ENCODE peak calls at places on chromosomes 7 and 10, in nine cellular contexts. One of them, this sample, is unnamed.
A peak's percentile ranks its signal among the peaks of the same experiment; 100 is the strongest.

GRCh38 chr10:117728087-117728486 is 185.5 kb downstream of the EMX2 start:
- DNase-seq in PC-3: no peak
- DNase-seq in mammary epithelial cell: no peak
- DNase-seq in hepatocyte: no peak
- DNase-seq in ovary: no peak
- DNase-seq in mucosa of descending colon: no peak
- DNase-seq in AG04450: no peak
- DNase-seq in neural progenitor cell: no peak
- DNase-seq in OCI-LY7: no peak
- DNase-seq in this sample: no peak

GRCh38 chr7:80346704-80347103 is 165.2 kb downstream of the GNAT3 start:
- DNase-seq in hepatocyte: no peak
- DNase-seq in mucosa of descending colon: no peak
- DNase-seq in mammary epithelial cell: peak; percentile 96
- DNase-seq in OCI-LY7: no peak
- DNase-seq in AG04450: no peak
- DNase-seq in neural progenitor cell: no peak
- DNase-seq in ovary: no peak
- DNase-seq in PC-3: peak; percentile 88
- DNase-seq in this sample: no peak

GRCh38 chr10:77165445-77166316 is 471.9 kb downstream of the KCNMA1 start:
- DNase-seq in mucosa of descending colon: peak; percentile 75
- DNase-seq in OCI-LY7: peak; percentile 38
- DNase-seq in AG04450: no peak
- DNase-seq in PC-3: peak; percentile 100
- DNase-seq in neural progenitor cell: peak; percentile 77
- DNase-seq in mammary epithelial cell: peak; percentile 68
- DNase-seq in hepatocyte: peak; percentile 75
- DNase-seq in ovary: peak; percentile 30
- DNase-seq in this sample: no peak

GRCh38 chr10:59376817-59377340 is 14.5 kb upstream of the FAM13C start:
- DNase-seq in neural progenitor cell: no peak
- DNase-seq in AG04450: no peak
- DNase-seq in mammary epithelial cell: peak; percentile 3
- DNase-seq in OCI-LY7: no peak
- DNase-seq in ovary: no peak
- DNase-seq in hepatocyte: no peak
- DNase-seq in PC-3: peak; percentile 16
- DNase-seq in mucosa of descending colon: no peak
- DNase-seq in this sample: no peak

GRCh38 chr7:106732045-106732444 is 71.1 kb upstream of the CCDC71L start:
- DNase-seq in PC-3: no peak
- DNase-seq in OCI-LY7: no peak
- DNase-seq in AG04450: no peak
- DNase-seq in mammary epithelial cell: no peak
- DNase-seq in mucosa of descending colon: no peak
- DNase-seq in hepatocyte: no peak
- DNase-seq in neural progenitor cell: no peak
- DNase-seq in ovary: no peak
- DNase-seq in this sample: no peak

GRCh38 chr10:70462349-70462984 is 16.1 kb upstream of the PALD1 start:
- DNase-seq in PC-3: peak; percentile 97
- DNase-seq in OCI-LY7: no peak
- DNase-seq in hepatocyte: no peak
- DNase-seq in AG04450: no peak
- DNase-seq in mammary epithelial cell: peak; percentile 60
- DNase-seq in neural progenitor cell: peak; percentile 1
- DNase-seq in ovary: no peak
- DNase-seq in mucosa of descending colon: no peak
- DNase-seq in this sample: peak; percentile 73

GRCh38 chr10:61774031-61774430 is 111.3 kb downstream of the CABCOCO1 start:
- DNase-seq in mammary epithelial cell: no peak
- DNase-seq in PC-3: no peak
- DNase-seq in OCI-LY7: no peak
- DNase-seq in ovary: no peak
- DNase-seq in neural progenitor cell: no peak
- DNase-seq in AG04450: no peak
- DNase-seq in mucosa of descending colon: no peak
- DNase-seq in hepatocyte: no peak
- DNase-seq in this sample: no peak

GRCh38 chr10:70602665-70603438 is at the start of gene PRF1:
- DNase-seq in OCI-LY7: peak; percentile 59
- DNase-seq in AG04450: no peak
- DNase-seq in PC-3: no peak
- DNase-seq in hepatocyte: no peak
- DNase-seq in ovary: no peak
- DNase-seq in mammary epithelial cell: no peak
- DNase-seq in neural progenitor cell: no peak
- DNase-seq in mucosa of descending colon: peak; percentile 61
- DNase-seq in this sample: no peak

GRCh38 chr10:78764436-78764835 is 304.3 kb upstream of the ZMIZ1 start:
- DNase-seq in mammary epithelial cell: no peak
- DNase-seq in neural progenitor cell: no peak
- DNase-seq in mucosa of descending colon: no peak
- DNase-seq in ovary: no peak
- DNase-seq in OCI-LY7: no peak
- DNase-seq in AG04450: no peak
- DNase-seq in PC-3: no peak
- DNase-seq in hepatocyte: no peak
- DNase-seq in this sample: no peak

DNA sequence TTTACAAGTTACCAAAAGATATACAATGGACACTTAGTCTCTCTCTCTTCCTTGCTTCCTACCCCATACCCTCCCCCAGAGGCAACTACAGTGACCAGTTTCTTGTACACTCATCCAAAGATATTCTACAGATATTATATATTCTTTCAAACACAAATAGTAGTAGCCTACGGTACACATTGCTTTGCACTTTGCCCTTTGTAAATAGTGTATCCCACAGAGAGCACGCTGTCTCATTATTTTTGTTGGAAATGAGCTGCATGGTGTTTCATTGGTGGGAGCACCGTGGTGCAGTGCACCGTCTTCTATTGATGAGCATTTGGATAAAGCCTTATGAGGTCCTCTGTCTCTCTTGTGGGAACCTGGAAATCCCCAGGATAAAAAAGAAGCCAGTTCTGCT is 24.2 kb downstream of the STRA8 start:
- DNase-seq in OCI-LY7: no peak
- DNase-seq in mucosa of descending colon: no peak
- DNase-seq in ovary: no peak
- DNase-seq in hepatocyte: no peak
- DNase-seq in AG04450: no peak
- DNase-seq in PC-3: no peak
- DNase-seq in neural progenitor cell: no peak
- DNase-seq in mammary epithelial cell: no peak
- DNase-seq in this sample: no peak
- TF ChIP-seq CTCF in OCI-LY7: no peak
- TF ChIP-seq CTCF in mucosa of descending colon: no peak
- TF ChIP-seq CTCF in ovary: no peak
- TF ChIP-seq CTCF in hepatocyte: no peak
- TF ChIP-seq CTCF in AG04450: no peak
- TF ChIP-seq CTCF in PC-3: no peak
- TF ChIP-seq CTCF in neural progenitor cell: no peak
- TF ChIP-seq CTCF in mammary epithelial cell: no peak
- TF ChIP-seq CTCF in this sample: no peak

GRCh38 chr7:64308019-64308275 is 5.8 kb upstream of the ZNF736 start:
- DNase-seq in hepatocyte: no peak
- DNase-seq in neural progenitor cell: no peak
- DNase-seq in mucosa of descending colon: peak; percentile 46
- DNase-seq in PC-3: no peak
- DNase-seq in OCI-LY7: peak; percentile 29
- DNase-seq in AG04450: no peak
- DNase-seq in ovary: peak; percentile 33
- DNase-seq in mammary epithelial cell: no peak
- DNase-seq in this sample: no peak
- H3K9me3 ChIP-seq in hepatocyte: no peaks in the 10 kb centered on the region
- H3K9me3 ChIP-seq in neural progenitor cell: peaks cover 12% of the 10 kb centered on the region
- H3K9me3 ChIP-seq in mucosa of descending colon: no peaks in the 10 kb centered on the region
- H3K9me3 ChIP-seq in PC-3: no peaks in the 10 kb centered on the region
- H3K9me3 ChIP-seq in OCI-LY7: no peaks in the 10 kb centered on the region
- H3K9me3 ChIP-seq in AG04450: peaks cover 8% of the 10 kb centered on the region
- H3K9me3 ChIP-seq in ovary: no peaks in the 10 kb centered on the region
- H3K9me3 ChIP-seq in mammary epithelial cell: peaks cover 12% of the 10 kb centered on the region
- H3K9me3 ChIP-seq in this sample: no peaks in the 10 kb centered on the region

GRCh38 chr10:16967000-16967865 is 150.0 kb upstream of the RSU1 start:
- DNase-seq in AG04450: peak; percentile 88
- DNase-seq in mammary epithelial cell: no peak
- DNase-seq in mucosa of descending colon: peak; percentile 19
- DNase-seq in PC-3: peak; percentile 27
- DNase-seq in neural progenitor cell: no peak
- DNase-seq in hepatocyte: peak; percentile 43
- DNase-seq in OCI-LY7: no peak
- DNase-seq in ovary: no peak
- DNase-seq in this sample: no peak
- TF ChIP-seq CTCF in AG04450: no peak
- TF ChIP-seq CTCF in mammary epithelial cell: no peak
- TF ChIP-seq CTCF in mucosa of descending colon: no peak
- TF ChIP-seq CTCF in PC-3: no peak
- TF ChIP-seq CTCF in neural progenitor cell: no peak
- TF ChIP-seq CTCF in hepatocyte: no peak
- TF ChIP-seq CTCF in OCI-LY7: no peak
- TF ChIP-seq CTCF in ovary: no peak
- TF ChIP-seq CTCF in this sample: no peak

GRCh38 chr10:133608855-133609254 is 17.7 kb downstream of the FRG2B start:
- DNase-seq in hepatocyte: no peak
- DNase-seq in mucosa of descending colon: no peak
- DNase-seq in neural progenitor cell: no peak
- DNase-seq in OCI-LY7: peak; percentile 53
- DNase-seq in mammary epithelial cell: peak; percentile 11
- DNase-seq in AG04450: no peak
- DNase-seq in PC-3: peak; percentile 60
- DNase-seq in ovary: no peak
- DNase-seq in this sample: no peak
- H3K9me3 ChIP-seq in hepatocyte: peaks cover 4% of the 10 kb centered on the region
- H3K9me3 ChIP-seq in mucosa of descending colon: peaks cover 11% of the 10 kb centered on the region
- H3K9me3 ChIP-seq in neural progenitor cell: peaks cover 19% of the 10 kb centered on the region
- H3K9me3 ChIP-seq in OCI-LY7: no peaks in the 10 kb centered on the region
- H3K9me3 ChIP-seq in mammary epithelial cell: no peaks in the 10 kb centered on the region
- H3K9me3 ChIP-seq in AG04450: no peaks in the 10 kb centered on the region
- H3K9me3 ChIP-seq in PC-3: no peaks in the 10 kb centered on the region
- H3K9me3 ChIP-seq in ovary: no peaks in the 10 kb centered on the region
- H3K9me3 ChIP-seq in this sample: no peaks in the 10 kb centered on the region

GRCh38 chr7:5045558-5046396 is at the start of gene RBAK:
- DNase-seq in hepatocyte: peak; percentile 97
- DNase-seq in AG04450: peak; percentile 93
- DNase-seq in ovary: peak; percentile 89
- DNase-seq in PC-3: peak; percentile 90
- DNase-seq in OCI-LY7: peak; percentile 98
- DNase-seq in mammary epithelial cell: peak; percentile 88
- DNase-seq in mucosa of descending colon: peak; percentile 93
- DNase-seq in neural progenitor cell: peak; percentile 95
- DNase-seq in this sample: peak; percentile 73
- TF ChIP-seq CTCF in hepatocyte: no peak
- TF ChIP-seq CTCF in AG04450: no peak
- TF ChIP-seq CTCF in ovary: no peak
- TF ChIP-seq CTCF in PC-3: no peak
- TF ChIP-seq CTCF in OCI-LY7: no peak
- TF ChIP-seq CTCF in mammary epithelial cell: no peak
- TF ChIP-seq CTCF in mucosa of descending colon: no peak
- TF ChIP-seq CTCF in neural progenitor cell: no peak
- TF ChIP-seq CTCF in this sample: no peak

DNA sequence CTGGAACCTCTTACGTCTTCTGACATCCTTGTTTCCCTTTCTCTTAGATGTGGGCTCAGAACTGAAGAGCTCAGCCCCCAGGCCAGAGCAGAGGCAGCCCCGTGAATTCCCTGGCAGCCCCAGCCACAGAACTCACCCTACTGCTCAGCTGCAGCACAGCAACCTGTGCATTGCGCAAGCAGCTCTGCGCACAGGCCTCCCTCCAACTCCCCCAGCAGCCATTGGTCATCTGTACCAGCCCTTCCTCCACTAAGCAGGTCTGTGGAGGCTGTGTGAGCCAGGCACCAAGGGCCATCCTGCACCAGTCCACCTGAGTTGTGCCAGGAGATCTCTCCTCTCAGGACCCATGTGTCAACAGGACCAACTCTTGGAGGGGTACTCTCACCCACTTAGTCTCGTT is 54.5 kb downstream of the ZNF33B start:
- DNase-seq in hepatocyte: no peak
- DNase-seq in neural progenitor cell: no peak
- DNase-seq in mucosa of descending colon: no peak
- DNase-seq in mammary epithelial cell: no peak
- DNase-seq in ovary: no peak
- DNase-seq in AG04450: no peak
- DNase-seq in OCI-LY7: no peak
- DNase-seq in PC-3: no peak
- DNase-seq in this sample: no peak
- H3K9me3 ChIP-seq in hepatocyte: no peaks in the 10 kb centered on the region
- H3K9me3 ChIP-seq in neural progenitor cell: no peaks in the 10 kb centered on the region
- H3K9me3 ChIP-seq in mucosa of descending colon: peaks cover 6% of the 10 kb centered on the region
- H3K9me3 ChIP-seq in mammary epithelial cell: peaks cover 5% of the 10 kb centered on the region
- H3K9me3 ChIP-seq in ovary: no peaks in the 10 kb centered on the region
- H3K9me3 ChIP-seq in AG04450: peaks cover 8% of the 10 kb centered on the region
- H3K9me3 ChIP-seq in OCI-LY7: no peaks in the 10 kb centered on the region
- H3K9me3 ChIP-seq in PC-3: no peaks in the 10 kb centered on the region
- H3K9me3 ChIP-seq in this sample: no peaks in the 10 kb centered on the region

GRCh38 chr7:13727279-13727678 is 262.2 kb downstream of the ETV1 start:
- DNase-seq in mammary epithelial cell: no peak
- DNase-seq in OCI-LY7: no peak
- DNase-seq in neural progenitor cell: no peak
- DNase-seq in hepatocyte: no peak
- DNase-seq in mucosa of descending colon: no peak
- DNase-seq in AG04450: no peak
- DNase-seq in PC-3: no peak
- DNase-seq in ovary: no peak
- DNase-seq in this sample: no peak

GRCh38 chr7:13724631-13725566 is 264.6 kb downstream of the ETV1 start:
- DNase-seq in PC-3: peak; percentile 65
- DNase-seq in mammary epithelial cell: no peak
- DNase-seq in neural progenitor cell: no peak
- DNase-seq in mucosa of descending colon: no peak
- DNase-seq in AG04450: no peak
- DNase-seq in hepatocyte: no peak
- DNase-seq in ovary: no peak
- DNase-seq in OCI-LY7: no peak
- DNase-seq in this sample: no peak

DNA sequence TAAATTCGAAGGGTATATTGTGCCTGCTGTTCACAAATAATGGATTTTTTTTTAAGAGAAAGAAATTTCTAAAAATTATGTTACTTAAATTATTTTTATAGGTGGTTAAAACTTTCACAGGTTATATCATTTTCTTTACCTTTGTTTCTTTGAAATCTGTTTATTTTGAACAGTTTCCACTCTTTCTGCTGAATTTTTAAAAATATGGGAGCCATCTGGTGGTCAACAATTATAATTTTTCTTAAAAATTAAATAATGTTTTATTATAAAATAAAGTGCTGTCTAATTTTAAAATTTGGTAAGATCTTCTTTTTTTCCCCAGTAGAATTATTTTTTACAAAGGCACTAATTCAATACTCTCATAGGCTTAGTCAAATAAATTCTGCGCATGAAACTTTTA is 263.9 kb downstream of the ETV1 start:
- DNase-seq in hepatocyte: no peak
- DNase-seq in mucosa of descending colon: no peak
- DNase-seq in AG04450: no peak
- DNase-seq in ovary: no peak
- DNase-seq in mammary epithelial cell: no peak
- DNase-seq in PC-3: no peak
- DNase-seq in OCI-LY7: no peak
- DNase-seq in neural progenitor cell: no peak
- DNase-seq in this sample: no peak
- TF ChIP-seq CTCF in hepatocyte: peak; percentile 22
- TF ChIP-seq CTCF in mucosa of descending colon: no peak
- TF ChIP-seq CTCF in AG04450: peak; percentile 10
- TF ChIP-seq CTCF in ovary: no peak
- TF ChIP-seq CTCF in mammary epithelial cell: no peak
- TF ChIP-seq CTCF in PC-3: peak; percentile 11
- TF ChIP-seq CTCF in OCI-LY7: no peak
- TF ChIP-seq CTCF in neural progenitor cell: peak; percentile 16
- TF ChIP-seq CTCF in this sample: no peak